ENCODE peak calls at places on chromosomes 13 and 19, in seven cellular contexts. One of them, this sample, is unnamed.

GRCh38 chr13:108632649-108633167 is 3.3 kb downstream of the MYO16 start:
- DNase-seq in H1: no peak
- DNase-seq in GM12892: no peak
- DNase-seq in SK-N-SH: no peak
- DNase-seq in K562: no peak
- DNase-seq in HepG2: no peak
- DNase-seq in GM12878: no peak
- DNase-seq in this sample: no peak

GRCh38 chr19:30340724-30341595 is 31.2 kb upstream of the ZNF536 start:
- DNase-seq in H1: no peak
- DNase-seq in GM12892: no peak
- DNase-seq in SK-N-SH: peak; percentile 58
- DNase-seq in K562: no peak
- DNase-seq in HepG2: no peak
- DNase-seq in GM12878: no peak
- DNase-seq in this sample: no peak

GRCh38 chr13:114077121-114077937 is 55.1 kb downstream of the RASA3 start:
- DNase-seq in H1: no peak
- DNase-seq in GM12892: no peak
- DNase-seq in SK-N-SH: no peak
- DNase-seq in K562: no peak
- DNase-seq in HepG2: no peak
- DNase-seq in GM12878: no peak
- DNase-seq in this sample: no peak

GRCh38 chr19:53965091-53965490 is 2.4 kb downstream of the CACNG8 start:
- DNase-seq in H1: no peak
- DNase-seq in GM12892: no peak
- DNase-seq in SK-N-SH: no peak
- DNase-seq in K562: no peak
- DNase-seq in HepG2: no peak
- DNase-seq in GM12878: no peak
- DNase-seq in this sample: no peak

GRCh38 chr19:36041831-36042230 is 9.2 kb upstream of the CLIP3 start:
- DNase-seq in H1: no peak
- DNase-seq in GM12892: no peak
- DNase-seq in SK-N-SH: no peak
- DNase-seq in K562: no peak
- DNase-seq in HepG2: peak; percentile 87
- DNase-seq in GM12878: no peak
- DNase-seq in this sample: no peak

GRCh38 chr13:112346173-112346898 is 29.8 kb upstream of the SPACA7 start:
- DNase-seq in H1: no peak
- DNase-seq in GM12892: no peak
- DNase-seq in SK-N-SH: no peak
- DNase-seq in K562: peak; percentile 6
- DNase-seq in HepG2: no peak
- DNase-seq in GM12878: no peak
- DNase-seq in this sample: no peak

GRCh38 chr19:43739419-43739818 is 15.3 kb downstream of the SMG9 start:
- DNase-seq in H1: no peak
- DNase-seq in GM12892: no peak
- DNase-seq in SK-N-SH: no peak
- DNase-seq in K562: no peak
- DNase-seq in HepG2: no peak
- DNase-seq in GM12878: no peak
- DNase-seq in this sample: no peak

GRCh38 chr13:23993439-23993980 is 96.2 kb upstream of the C1QTNF9B start:
- DNase-seq in H1: no peak
- DNase-seq in GM12892: no peak
- DNase-seq in SK-N-SH: no peak
- DNase-seq in K562: no peak
- DNase-seq in HepG2: no peak
- DNase-seq in GM12878: peak; percentile 7
- DNase-seq in this sample: no peak

GRCh38 chr19:28981994-28982393 is 231.0 kb downstream of the UQCRFS1 start:
- DNase-seq in H1: no peak
- DNase-seq in GM12892: no peak
- DNase-seq in SK-N-SH: no peak
- DNase-seq in K562: no peak
- DNase-seq in HepG2: no peak
- DNase-seq in GM12878: no peak
- DNase-seq in this sample: no peak

GRCh38 chr19:28988066-28988465 is 224.9 kb downstream of the UQCRFS1 start:
- DNase-seq in H1: no peak
- DNase-seq in GM12892: no peak
- DNase-seq in SK-N-SH: no peak
- DNase-seq in K562: no peak
- DNase-seq in HepG2: no peak
- DNase-seq in GM12878: no peak
- DNase-seq in this sample: no peak

GRCh38 chr19:28987177-28987576 is 225.8 kb downstream of the UQCRFS1 start:
- DNase-seq in H1: no peak
- DNase-seq in GM12892: no peak
- DNase-seq in SK-N-SH: no peak
- DNase-seq in K562: no peak
- DNase-seq in HepG2: no peak
- DNase-seq in GM12878: no peak
- DNase-seq in this sample: no peak

GRCh38 chr19:28984315-28984714 is 228.6 kb downstream of the UQCRFS1 start:
- DNase-seq in H1: no peak
- DNase-seq in GM12892: no peak
- DNase-seq in SK-N-SH: no peak
- DNase-seq in K562: no peak
- DNase-seq in HepG2: no peak
- DNase-seq in GM12878: no peak
- DNase-seq in this sample: no peak

DNA sequence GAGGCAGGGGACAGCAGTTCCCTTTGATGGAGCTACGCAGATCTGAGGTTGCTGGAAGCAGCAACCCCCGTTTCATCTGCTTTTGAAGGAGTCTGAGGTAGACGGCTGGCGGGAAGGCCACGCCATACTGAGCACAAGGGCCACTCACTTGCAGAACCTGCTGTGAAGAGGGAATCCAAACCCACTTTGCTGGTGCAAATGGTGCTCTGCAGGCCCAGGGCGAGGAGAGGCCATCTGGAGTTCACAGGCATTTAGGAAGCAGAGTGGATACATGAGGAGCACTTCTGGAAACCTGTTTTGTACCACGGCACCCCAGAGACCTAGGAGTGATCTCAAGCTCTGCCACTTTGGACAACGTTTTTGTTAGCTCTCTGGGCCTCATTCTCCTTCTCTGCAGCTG is 227.8 kb downstream of the UQCRFS1 start:
- DNase-seq in H1: no peak
- DNase-seq in GM12892: no peak
- DNase-seq in SK-N-SH: no peak
- DNase-seq in K562: no peak
- DNase-seq in HepG2: no peak
- DNase-seq in GM12878: no peak
- DNase-seq in this sample: no peak
- TF ChIP-seq TAF1 in H1: no peak
- TF ChIP-seq TAF1 in GM12892: no peak
- TF ChIP-seq TAF1 in SK-N-SH: no peak
- TF ChIP-seq TAF1 in K562: no peak
- TF ChIP-seq TAF1 in HepG2: no peak
- TF ChIP-seq TAF1 in GM12878: no peak
- TF ChIP-seq TAF1 in this sample: no peak

DNA sequence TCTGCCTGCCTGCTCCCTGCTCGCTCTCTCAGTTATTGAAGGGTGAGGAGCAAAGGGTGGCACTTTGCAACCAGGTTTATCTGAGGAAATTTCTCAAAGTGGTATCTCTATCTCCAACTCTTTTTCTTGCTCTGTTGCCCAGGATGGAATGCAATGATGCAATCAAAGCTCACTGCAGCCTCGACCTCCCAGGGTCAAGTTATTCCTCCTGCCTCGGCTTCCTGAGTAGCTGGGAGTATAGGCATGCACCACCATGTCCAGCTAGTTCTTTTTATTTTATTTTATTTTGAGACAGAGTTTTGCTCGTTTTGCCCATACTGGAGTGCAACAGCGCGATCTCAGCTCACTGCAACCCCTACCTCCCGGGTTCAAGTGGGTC is 4.9 kb downstream of the ACTMAP start:
- DNase-seq in H1: no peak
- DNase-seq in GM12892: no peak
- DNase-seq in SK-N-SH: no peak
- DNase-seq in K562: no peak
- DNase-seq in HepG2: peak; percentile 28
- DNase-seq in GM12878: no peak
- DNase-seq in this sample: no peak
- TF ChIP-seq TAF1 in H1: no peak
- TF ChIP-seq TAF1 in GM12892: no peak
- TF ChIP-seq TAF1 in SK-N-SH: no peak
- TF ChIP-seq TAF1 in K562: no peak
- TF ChIP-seq TAF1 in HepG2: no peak
- TF ChIP-seq TAF1 in GM12878: no peak
- TF ChIP-seq TAF1 in this sample: no peak

DNA sequence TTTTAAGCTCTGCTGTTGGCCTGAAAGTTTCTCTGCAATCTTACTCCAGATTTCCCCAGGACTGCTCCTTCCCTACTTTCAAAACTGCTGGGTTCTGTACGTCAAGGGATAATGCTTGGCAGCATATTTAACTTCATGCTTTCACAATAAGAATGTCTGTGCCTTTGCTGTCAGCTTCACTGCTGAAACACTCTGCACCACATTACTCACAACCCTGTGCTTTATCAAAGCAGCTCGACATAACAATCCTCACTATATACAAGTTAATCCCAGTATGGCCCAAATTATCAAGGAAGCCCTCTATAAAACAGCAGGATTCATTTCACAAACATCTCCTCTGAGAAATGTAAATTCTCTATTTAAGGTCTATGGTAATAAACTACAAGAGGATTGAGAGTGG is 17.5 kb downstream of the LATS2 start:
- DNase-seq in H1: no peak
- DNase-seq in GM12892: no peak
- DNase-seq in SK-N-SH: no peak
- DNase-seq in K562: no peak
- DNase-seq in HepG2: no peak
- DNase-seq in GM12878: no peak
- DNase-seq in this sample: no peak
- TF ChIP-seq TAF1 in H1: no peak
- TF ChIP-seq TAF1 in GM12892: no peak
- TF ChIP-seq TAF1 in SK-N-SH: no peak
- TF ChIP-seq TAF1 in K562: no peak
- TF ChIP-seq TAF1 in HepG2: no peak
- TF ChIP-seq TAF1 in GM12878: no peak
- TF ChIP-seq TAF1 in this sample: no peak

GRCh38 chr19:52527954-52528326 is 472 bp downstream of the ZNF808 start:
- DNase-seq in H1: no peak
- DNase-seq in GM12892: no peak
- DNase-seq in SK-N-SH: peak; percentile 45
- DNase-seq in K562: peak; percentile 13
- DNase-seq in HepG2: no peak
- DNase-seq in GM12878: no peak
- DNase-seq in this sample: no peak
- TF ChIP-seq TAF1 in H1: no peak
- TF ChIP-seq TAF1 in GM12892: no peak
- TF ChIP-seq TAF1 in SK-N-SH: no peak
- TF ChIP-seq TAF1 in K562: no peak
- TF ChIP-seq TAF1 in HepG2: no peak
- TF ChIP-seq TAF1 in GM12878: no peak
- TF ChIP-seq TAF1 in this sample: no peak

GRCh38 chr19:18167975-18168645 is 5.5 kb upstream of the IFI30 start:
- DNase-seq in H1: no peak
- DNase-seq in GM12892: peak; percentile 92
- DNase-seq in SK-N-SH: peak; percentile 94
- DNase-seq in K562: peak; percentile 67
- DNase-seq in HepG2: no peak
- DNase-seq in GM12878: no peak
- DNase-seq in this sample: peak; percentile 89
- TF ChIP-seq TAF1 in H1: no peak
- TF ChIP-seq TAF1 in GM12892: no peak
- TF ChIP-seq TAF1 in SK-N-SH: no peak
- TF ChIP-seq TAF1 in K562: no peak
- TF ChIP-seq TAF1 in HepG2: no peak
- TF ChIP-seq TAF1 in GM12878: no peak
- TF ChIP-seq TAF1 in this sample: no peak

GRCh38 chr13:30874111-30874510 is 32.0 kb upstream of the MEDAG start:
- DNase-seq in H1: no peak
- DNase-seq in GM12892: no peak
- DNase-seq in SK-N-SH: no peak
- DNase-seq in K562: no peak
- DNase-seq in HepG2: no peak
- DNase-seq in GM12878: no peak
- DNase-seq in this sample: no peak
- TF ChIP-seq TAF1 in H1: no peak
- TF ChIP-seq TAF1 in GM12892: no peak
- TF ChIP-seq TAF1 in SK-N-SH: no peak
- TF ChIP-seq TAF1 in K562: no peak
- TF ChIP-seq TAF1 in HepG2: no peak
- TF ChIP-seq TAF1 in GM12878: no peak
- TF ChIP-seq TAF1 in this sample: no peak

GRCh38 chr19:51181377-51181912 is 39.3 kb downstream of the SIGLEC7 start:
- DNase-seq in H1: no peak
- DNase-seq in GM12892: no peak
- DNase-seq in SK-N-SH: no peak
- DNase-seq in K562: no peak
- DNase-seq in HepG2: no peak
- DNase-seq in GM12878: no peak
- DNase-seq in this sample: no peak

GRCh38 chr19:51185069-51185867 is 39.6 kb upstream of the CD33 start:
- DNase-seq in H1: no peak
- DNase-seq in GM12892: no peak
- DNase-seq in SK-N-SH: no peak
- DNase-seq in K562: no peak
- DNase-seq in HepG2: no peak
- DNase-seq in GM12878: no peak
- DNase-seq in this sample: no peak

GRCh38 chr19:51181913-51182419 is 39.9 kb downstream of the SIGLEC7 start:
- DNase-seq in H1: peak; percentile 54
- DNase-seq in GM12892: no peak
- DNase-seq in SK-N-SH: peak; percentile 36
- DNase-seq in K562: no peak
- DNase-seq in HepG2: no peak
- DNase-seq in GM12878: no peak
- DNase-seq in this sample: no peak

GRCh38 chr19:51183629-51184028 is 41.3 kb upstream of the CD33 start:
- DNase-seq in H1: no peak
- DNase-seq in GM12892: no peak
- DNase-seq in SK-N-SH: no peak
- DNase-seq in K562: no peak
- DNase-seq in HepG2: no peak
- DNase-seq in GM12878: no peak
- DNase-seq in this sample: no peak

GRCh38 chr19:51179297-51179696 is 37.2 kb downstream of the SIGLEC7 start:
- DNase-seq in H1: no peak
- DNase-seq in GM12892: no peak
- DNase-seq in SK-N-SH: no peak
- DNase-seq in K562: no peak
- DNase-seq in HepG2: no peak
- DNase-seq in GM12878: no peak
- DNase-seq in this sample: no peak
- TF ChIP-seq TAF1 in H1: no peak
- TF ChIP-seq TAF1 in GM12892: no peak
- TF ChIP-seq TAF1 in SK-N-SH: no peak
- TF ChIP-seq TAF1 in K562: no peak
- TF ChIP-seq TAF1 in HepG2: no peak
- TF ChIP-seq TAF1 in GM12878: no peak
- TF ChIP-seq TAF1 in this sample: no peak

This sample was measured in GM12891.